ENCODE peak calls at places on chromosome 7, in four cellular contexts. P is activated CD4-positive, alpha-beta T cell treated with anti-CD3 and anti-CD28 coated beads for 36 hours; L is CD8-positive, alpha-beta T cell; I is neural crest cell. N is an unnamed sample.

GRCh38 chr7:79124331-79124730 is 329.1 kb downstream of the MAGI2 start:
- DNase-seq in P (no peak), L (no peak), I (no peak), N (no peak)

GRCh38 chr7:125828153-125828690 is 898.6 kb upstream of the POT1 start:
- DNase-seq in P (no peak), L (no peak), I (no peak), N (no peak)

GRCh38 chr7:91720255-91720937 is 160.1 kb downstream of the MTERF1 start:
- DNase-seq in P (no peak), L (no peak), I (no peak), N (no peak)

GRCh38 chr7:17152698-17153097 is 145.8 kb upstream of the AHR start:
- DNase-seq in P (no peak), L (no peak), I (no peak), N (no peak)

GRCh38 chr7:28038175-28038855 is 142.3 kb downstream of the JAZF1 start:
- DNase-seq in P (no peak), L (no peak), I (no peak), N (no peak)

GRCh38 chr7:106568680-106569499 is 92.1 kb downstream of the CCDC71L start:
- DNase-seq in P (peak), L (no peak), I (no peak), N (peak)

GRCh38 chr7:134364619-134365037 is 47.9 kb upstream of the SLC35B4 start:
- DNase-seq in P (no peak), L (no peak), I (no peak), N (peak)

GRCh38 chr7:598899-599298 is 79.3 kb upstream of the PDGFA start:
- DNase-seq in P (no peak), L (no peak), I (no peak), N (no peak)

GRCh38 chr7:131591674-131592328 is 35.4 kb upstream of the PODXL start:
- DNase-seq in P (no peak), L (no peak), I (no peak), N (no peak)

GRCh38 chr7:6346581-6346980 is 74.2 kb upstream of the CYTH3 start:
- DNase-seq in P (no peak), L (no peak), I (no peak), N (no peak)

GRCh38 chr7:30562498-30562897 is 32.2 kb upstream of the GARS1 start:
- DNase-seq in P (no peak), L (no peak), I (no peak), N (no peak)

GRCh38 chr7:47170516-47170915 is 411.4 kb downstream of the TNS3 start:
- DNase-seq in P (no peak), L (no peak), I (no peak), N (no peak)

GRCh38 chr7:20440472-20441105 is 109.9 kb downstream of the ITGB8 start:
- DNase-seq in P (peak), L (no peak), I (peak), N (no peak)

GRCh38 chr7:108091461-108091831 is 38.7 kb downstream of the LAMB4 start:
- DNase-seq in P (no peak), L (no peak), I (no peak), N (no peak)

GRCh38 chr7:111796671-111797070 is 234.4 kb upstream of the IMMP2L start:
- DNase-seq in P (peak), L (no peak), I (peak), N (no peak)

GRCh38 chr7:157392256-157393037 is 55.6 kb downstream of the DNAJB6 start:
- DNase-seq in P (no peak), L (no peak), I (no peak), N (no peak)

GRCh38 chr7:2526659-2527504 is 7.3 kb downstream of the LFNG start:
- DNase-seq in P (peak), L (peak), I (no peak), N (no peak)

GRCh38 chr7:100493476-100494264 is 9.9 kb downstream of the NYAP1 start:
- DNase-seq in P (peak), L (peak), I (no peak), N (no peak)

GRCh38 chr7:21300692-21301091 is 127.2 kb upstream of the SP4 start:
- DNase-seq in P (peak), L (no peak), I (no peak), N (no peak)

GRCh38 chr7:116311816-116312471 is 101.6 kb downstream of the TES start:
- DNase-seq in P (no peak), L (no peak), I (no peak), N (no peak)

GRCh38 chr7:64639267-64640001 is 26.5 kb upstream of the ZNF107 start:
- DNase-seq in P (peak), L (no peak), I (no peak), N (no peak)

GRCh38 chr7:32250494-32251260 is 180.5 kb upstream of the PDE1C start:
- DNase-seq in P (no peak), L (no peak), I (no peak), N (no peak)

GRCh38 chr7:28145090-28145626 is 35.4 kb downstream of the JAZF1 start:
- DNase-seq in P (no peak), L (no peak), I (no peak), N (no peak)

GRCh38 chr7:26090927-26091519 is 61.0 kb upstream of the NFE2L3 start:
- DNase-seq in P (no peak), L (no peak), I (no peak), N (peak)

GRCh38 chr7:151390594-151391357 is 19.1 kb downstream of the WDR86 start:
- DNase-seq in P (no peak), L (no peak), I (no peak), N (no peak)

GRCh38 chr7:55305130-55305529 is 60.0 kb upstream of the LANCL2 start:
- DNase-seq in P (no peak), L (no peak), I (no peak), N (no peak)

GRCh38 chr7:148049068-148049467 is 541.5 kb upstream of the C7orf33 start:
- DNase-seq in P (no peak), L (no peak), I (no peak), N (no peak)